ENCODE peak calls at places on chromosomes 5 and 9, in five cellular contexts. T, P, Q, I and U are unnamed samples.

GRCh38 chr5:39262981-39263380 is 43.6 kb upstream of the FYB1 start:
- DNase-seq in T (no peak), P (no peak), Q (no peak), I (no peak), U (no peak)

GRCh38 chr9:34399729-34400128 is 23.0 kb upstream of the MYORG start:
- DNase-seq in T (no peak), P (no peak), Q (no peak), I (no peak), U (no peak)

GRCh38 chr5:93596676-93597441 is 13.8 kb downstream of the NR2F1 start:
- DNase-seq in T (no peak), P (peak), Q (peak), I (no peak), U (no peak)

GRCh38 chr5:76337949-76338589 is 65.0 kb upstream of the IQGAP2 start:
- DNase-seq in T (no peak), P (no peak), Q (peak), I (peak), U (peak)

GRCh38 chr9:124054671-124055212 is 43.2 kb downstream of the LHX2 start:
- DNase-seq in T (no peak), P (no peak), Q (peak), I (peak), U (peak)

GRCh38 chr9:97615439-97616072 is 17.6 kb downstream of the TSTD2 start:
- DNase-seq in T (peak), P (no peak), Q (peak), I (peak), U (no peak)

GRCh38 chr5:36398137-36398536 is 96.4 kb upstream of the RANBP3L start:
- DNase-seq in T (no peak), P (no peak), Q (peak), I (no peak), U (no peak)

GRCh38 chr9:69542942-69543704 is 129.0 kb downstream of the APBA1 start:
- DNase-seq in T (no peak), P (no peak), Q (no peak), I (no peak), U (no peak)

GRCh38 chr9:117178596-117179111 is 236.2 kb downstream of the ASTN2 start:
- DNase-seq in T (no peak), P (no peak), Q (no peak), I (no peak), U (no peak)

GRCh38 chr5:122674412-122674811 is 100.5 kb upstream of the SNX2 start:
- DNase-seq in T (no peak), P (no peak), Q (no peak), I (no peak), U (no peak)

GRCh38 chr9:503881-504852 is 289.5 kb downstream of the DOCK8 start:
- DNase-seq in T (peak), P (no peak), Q (peak), I (peak), U (peak)
- TF ChIP-seq POLR2A in T (no peak), P (no peak), Q (peak), I (no peak), U (no peak)

DNA sequence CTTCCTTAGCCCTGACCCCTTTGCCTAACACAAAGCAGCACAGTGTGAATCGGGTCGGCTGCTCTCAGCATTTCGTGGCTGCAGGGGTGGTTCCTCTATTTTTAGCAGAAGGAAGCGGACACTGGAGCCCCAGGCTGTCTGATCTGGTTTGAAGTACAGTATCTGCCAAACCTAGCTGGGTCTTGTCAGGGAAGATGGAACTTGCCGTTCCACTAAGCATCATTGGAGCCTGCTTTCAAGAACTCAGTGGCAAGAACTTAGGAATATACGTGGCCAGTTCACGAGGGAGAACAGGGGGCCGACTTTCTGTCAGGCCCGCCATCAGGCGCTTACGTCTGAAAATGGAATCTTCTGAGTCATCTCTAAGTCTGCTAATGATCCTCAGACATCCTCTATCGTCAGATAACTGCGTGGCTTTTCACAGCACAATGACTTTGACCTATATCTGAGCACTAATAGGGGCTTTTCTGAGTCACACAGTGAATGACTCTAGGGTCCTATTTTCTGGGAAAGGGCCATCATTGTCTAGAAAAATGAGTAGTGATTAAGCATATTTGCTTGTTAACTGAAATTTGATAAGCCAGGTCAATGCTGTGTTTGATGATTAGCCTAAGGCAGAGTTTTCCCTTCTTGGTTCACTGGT is 43.3 kb upstream of the NCS1 start:
- DNase-seq in T (peak), P (no peak), Q (no peak), I (no peak), U (peak)
- TF ChIP-seq POLR2A in T (no peak), P (no peak), Q (no peak), I (no peak), U (peak)

GRCh38 chr9:6014668-6015270 is 655 bp downstream of the RANBP6 start:
- DNase-seq in T (no peak), P (no peak), Q (peak), I (peak), U (no peak)

GRCh38 chr9:6015278-6016157 is at the start of gene RANBP6:
- DNase-seq in T (peak), P (no peak), Q (peak), I (peak), U (peak)
- TF ChIP-seq POLR2A in T (peak), P (no peak), Q (peak), I (peak), U (peak)

GRCh38 chr9:96566401-96567202 is 53.0 kb downstream of the CDC14B start:
- DNase-seq in T (peak), P (no peak), Q (peak), I (peak), U (peak)
- TF ChIP-seq POLR2A in T (no peak), P (no peak), Q (peak), I (peak), U (peak)

GRCh38 chr9:77648458-77649108 is 461 bp upstream of the GNA14 start:
- DNase-seq in T (peak), P (no peak), Q (no peak), I (no peak), U (peak)
- TF ChIP-seq POLR2A in T (no peak), P (no peak), Q (no peak), I (no peak), U (no peak)

DNA sequence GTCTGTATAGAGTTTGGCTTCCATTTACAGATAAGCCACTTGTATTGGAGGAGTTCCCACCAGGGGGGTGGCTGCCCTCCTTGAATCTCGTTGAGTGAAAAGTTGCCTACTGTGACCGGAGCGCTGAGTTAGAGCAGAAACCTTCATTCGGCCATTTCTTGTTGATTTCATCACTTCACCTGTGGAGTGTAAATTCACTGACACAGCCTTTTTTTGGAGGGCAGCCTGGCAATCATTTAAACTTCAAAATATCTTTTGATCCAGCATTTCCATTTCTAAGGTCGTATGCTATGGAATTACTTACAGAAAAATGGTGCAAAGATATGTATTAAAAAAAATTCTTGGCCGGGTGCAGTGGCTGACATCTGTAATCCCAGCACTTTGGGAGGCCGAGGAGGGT is 40.8 kb downstream of the PRRC2B start:
- DNase-seq in T (no peak), P (no peak), Q (no peak), I (no peak), U (no peak)
- TF ChIP-seq POLR2A in T (no peak), P (no peak), Q (no peak), I (no peak), U (no peak)

DNA sequence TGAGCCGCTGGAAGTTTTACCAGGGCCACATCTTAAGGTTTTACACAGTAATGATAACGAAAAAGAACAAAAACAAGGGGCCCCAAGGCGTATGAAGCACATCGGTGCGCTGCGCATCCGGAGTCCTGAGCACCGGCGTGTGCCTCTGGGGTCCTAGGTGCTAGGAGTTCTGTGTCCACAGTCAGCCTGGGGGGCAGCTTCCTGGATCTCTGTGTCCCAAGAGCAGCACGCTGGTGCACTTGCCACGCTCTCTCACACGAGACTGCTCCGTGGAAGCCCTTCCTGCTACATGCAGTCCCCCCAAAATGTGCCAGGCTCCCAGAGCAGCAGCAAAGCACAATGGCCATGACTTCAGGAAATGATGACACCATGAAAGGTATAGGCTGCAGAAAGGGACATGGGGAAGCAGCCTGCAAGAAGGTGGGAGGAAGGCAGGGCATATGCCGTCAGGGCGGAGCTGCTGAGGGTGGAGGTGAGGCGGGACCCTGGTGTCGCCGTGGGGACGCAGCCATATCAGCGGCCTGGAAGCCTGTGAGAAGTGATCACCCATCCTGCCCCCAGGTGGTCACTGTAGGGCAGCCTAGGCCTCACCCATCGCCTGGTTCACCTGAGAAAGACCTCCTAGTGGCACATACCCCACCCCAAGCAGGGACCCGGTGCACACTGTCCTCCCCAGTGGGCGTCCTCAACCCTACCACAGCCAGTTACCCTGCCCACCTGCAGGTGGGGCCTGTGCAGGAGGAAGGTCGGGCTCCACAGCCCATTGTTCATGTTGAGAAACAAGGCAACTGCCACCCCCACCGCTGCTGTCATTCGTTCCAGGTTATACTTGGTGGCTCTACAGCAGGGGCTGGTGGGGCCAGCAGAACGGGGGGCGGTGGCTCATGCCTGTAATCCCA is 23.6 kb upstream of the SLC6A3 start:
- DNase-seq in T (no peak), P (no peak), Q (no peak), I (no peak), U (no peak)
- TF ChIP-seq POLR2A in T (no peak), P (no peak), Q (no peak), I (no peak), U (no peak)

DNA sequence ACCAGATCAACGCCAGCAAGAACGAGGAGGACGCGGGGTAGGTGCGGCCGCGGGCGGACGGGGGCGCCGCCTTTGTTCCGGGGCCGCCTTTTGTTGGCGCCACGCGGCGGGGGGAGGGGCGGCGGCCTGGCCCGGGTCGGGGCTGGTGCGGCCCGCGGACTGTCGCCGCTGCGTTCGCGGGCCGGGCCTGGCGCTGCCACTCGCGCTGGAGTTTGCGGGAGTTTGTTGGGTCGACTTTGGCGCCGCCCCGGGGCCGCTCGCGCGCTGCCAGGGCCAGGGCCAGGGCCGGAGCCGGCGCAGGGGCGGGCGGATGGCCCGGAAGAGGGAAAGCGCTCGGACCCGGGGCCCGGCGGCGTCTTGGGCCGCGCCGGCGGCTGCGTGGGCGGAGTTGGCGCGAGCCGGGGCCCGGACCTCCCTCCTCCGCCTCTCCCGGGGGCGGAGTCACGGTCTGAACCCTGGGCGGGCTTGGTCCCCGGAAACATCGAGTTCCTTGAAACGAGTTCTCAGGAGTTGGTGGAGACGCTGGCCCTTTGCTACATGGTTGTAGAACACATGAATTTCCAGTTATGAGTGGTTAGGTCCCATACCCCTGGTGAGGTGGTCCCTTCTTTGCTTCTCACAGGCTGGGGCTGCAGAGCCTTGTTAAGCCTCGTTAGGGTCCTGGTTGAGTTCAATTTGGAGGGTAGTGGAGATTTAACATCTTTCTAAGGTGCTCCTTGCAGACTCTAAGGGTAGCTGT is 846 bp downstream of the HNRNPAB start:
- DNase-seq in T (peak), P (no peak), Q (peak), I (peak), U (peak)
- TF ChIP-seq POLR2A in T (no peak), P (peak), Q (no peak), I (no peak), U (no peak)

GRCh38 chr9:16726718-16727451 is 143.6 kb downstream of the BNC2 start:
- DNase-seq in T (peak), P (no peak), Q (peak), I (peak), U (no peak)
- TF ChIP-seq POLR2A in T (peak), P (peak), Q (peak), I (no peak), U (no peak)

DNA sequence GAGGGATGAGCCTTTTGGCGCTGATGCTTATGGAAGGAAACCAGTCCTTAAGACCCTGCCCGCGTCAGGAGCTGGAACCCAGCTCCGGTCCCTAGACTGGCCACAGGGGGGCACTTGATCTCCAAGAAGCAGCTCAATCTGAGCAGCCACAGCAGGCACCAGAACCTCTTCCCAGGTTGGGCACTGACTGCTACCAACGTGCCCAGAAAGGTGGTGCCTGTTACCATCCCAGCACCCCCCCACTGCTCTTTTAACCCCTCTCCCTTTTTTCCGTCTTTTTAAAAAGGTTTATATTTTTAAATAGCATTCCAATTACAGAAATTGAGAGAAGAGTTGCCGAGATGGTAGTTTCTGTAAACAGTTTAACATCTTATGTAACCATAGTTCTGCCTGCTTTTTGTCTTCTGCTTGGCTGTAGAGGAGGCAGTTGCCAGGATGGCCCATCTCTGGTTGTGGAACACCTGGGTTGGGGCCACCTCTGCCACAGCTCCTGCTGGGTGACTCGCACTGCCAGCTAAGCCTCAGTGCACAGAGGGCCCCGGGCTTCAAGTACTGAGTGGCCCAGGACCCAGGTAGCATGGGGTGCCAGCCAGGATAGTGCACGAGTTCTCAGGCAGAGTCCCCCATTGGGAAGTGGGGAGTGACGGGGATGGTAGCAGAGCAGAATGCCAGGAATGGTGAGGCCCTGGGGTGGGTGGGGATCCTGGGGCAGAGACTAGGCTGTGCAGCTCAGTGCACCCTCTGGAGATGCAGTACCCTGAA is 62.8 kb downstream of the PFDN1 start:
- DNase-seq in T (peak), P (no peak), Q (peak), I (no peak), U (peak)
- TF ChIP-seq POLR2A in T (no peak), P (no peak), Q (no peak), I (no peak), U (no peak)